ENCODE peak calls at places on chromosomes 12 and 14, in eight cellular contexts. B is lower leg skin, N is amygdala, U is AG09309, R is body of pancreas, J is lung microvascular endothelial cell, G is heart left ventricle, F is spleen. T is an unnamed sample.

GRCh38 chr12:116050266-116050665 is 227.2 kb downstream of the MED13L start:
- DNase-seq in R (no peak), U (no peak), F (no peak), G (no peak), N (no peak), B (no peak), J (peak), T (no peak)

GRCh38 chr12:118981285-118982201 is at the start of gene SRRM4:
- DNase-seq in B (no peak), F (no peak), U (no peak), G (peak), R (peak), J (no peak), N (peak), T (no peak)

GRCh38 chr12:51530208-51530607 is 60.8 kb upstream of the SCN8A start:
- DNase-seq in G (no peak), F (no peak), J (no peak), R (no peak), N (no peak), B (no peak), U (no peak), T (no peak)

GRCh38 chr14:82394916-82395315 is 861.3 kb upstream of the SEL1L start:
- DNase-seq in G (no peak), U (no peak), F (no peak), B (no peak), J (no peak), N (no peak), R (no peak), T (peak)

GRCh38 chr12:54373619-54374554 is 9.6 kb upstream of the GPR84 start:
- DNase-seq in U (no peak), B (peak), G (no peak), F (no peak), N (no peak), J (no peak), R (no peak), T (no peak)

GRCh38 chr12:70400124-70400523 is 34.0 kb downstream of the KCNMB4 start:
- DNase-seq in J (no peak), N (no peak), U (no peak), B (no peak), G (no peak), R (no peak), F (no peak), T (peak)

GRCh38 chr12:128820253-128820652 is 3.5 kb downstream of the SLC15A4 start:
- DNase-seq in B (no peak), N (no peak), R (no peak), F (no peak), U (no peak), G (no peak), J (no peak), T (no peak)

GRCh38 chr12:102120886-102121285 is 903 bp downstream of the PARPBP start:
- DNase-seq in R (no peak), F (no peak), B (no peak), N (no peak), J (peak), G (no peak), U (no peak), T (peak)

GRCh38 chr12:49201595-49202295 is 12.9 kb upstream of the TUBA1A start:
- DNase-seq in F (no peak), R (peak), U (peak), J (peak), G (no peak), B (peak), N (no peak), T (peak)

GRCh38 chr14:78157855-78158436 is 12.2 kb upstream of the NRXN3 start:
- DNase-seq in G (peak), N (no peak), J (peak), B (no peak), R (peak), F (no peak), U (no peak), T (peak)

GRCh38 chr12:27474344-27474743 is 27.8 kb downstream of the SMCO2 start:
- DNase-seq in N (no peak), G (no peak), B (no peak), F (no peak), J (no peak), U (peak), R (no peak), T (no peak)